ENCODE peak calls at places on chromosomes 2 and 18, in seven cellular contexts. U is NCI-H526; B is ACHN; W is natural killer cell; J is GM04504; O is activated CD4-positive, alpha-beta T cell treated with anti-CD3 and anti-CD28 coated beads, Interleukin-2, amount 50 U/mL, for 1 hour; N is heart right ventricle. A is an unnamed sample.

GRCh38 chr2:74530239-74531161 is 767 bp downstream of the HTRA2 start:
- DNase-seq in U (no peak), B (peak), W (peak), J (no peak), O (peak), N (no peak), A (peak)

GRCh38 chr2:51516667-51517066 is 484.7 kb upstream of the NRXN1 start:
- DNase-seq in U (no peak), B (no peak), W (no peak), J (no peak), O (no peak), N (no peak), A (no peak)

GRCh38 chr2:188042412-188042811 is 249.3 kb upstream of the GULP1 start:
- DNase-seq in U (no peak), B (peak), W (no peak), J (peak), O (no peak), N (no peak), A (peak)

GRCh38 chr2:112949456-112949855 is 28.4 kb upstream of the IL36G start:
- DNase-seq in U (no peak), B (no peak), W (no peak), J (no peak), O (no peak), N (no peak), A (no peak)

GRCh38 chr2:62207480-62207879 is 11.6 kb downstream of the B3GNT2 start:
- DNase-seq in U (no peak), B (no peak), W (no peak), J (no peak), O (no peak), N (no peak), A (no peak)

GRCh38 chr2:167596072-167596471 is 651.3 kb downstream of the STK39 start:
- DNase-seq in U (no peak), B (no peak), W (no peak), J (no peak), O (no peak), N (no peak), A (no peak)

GRCh38 chr18:28127763-28128737 is 48.9 kb downstream of the CDH2 start:
- DNase-seq in U (no peak), B (peak), W (no peak), J (no peak), O (no peak), N (no peak), A (no peak)

GRCh38 chr2:177692828-177693269 is 300.3 kb downstream of the AGPS start:
- DNase-seq in U (no peak), B (peak), W (no peak), J (no peak), O (no peak), N (no peak), A (peak)

GRCh38 chr2:75559633-75560021 is 1.1 kb downstream of the EVA1A start:
- DNase-seq in U (no peak), B (no peak), W (no peak), J (no peak), O (no peak), N (no peak), A (peak)

GRCh38 chr2:29983308-29983707 is 61.9 kb upstream of the ALK start:
- DNase-seq in U (no peak), B (no peak), W (no peak), J (no peak), O (no peak), N (no peak), A (no peak)

GRCh38 chr2:128472789-128473174 is 154.1 kb upstream of the HS6ST1 start:
- DNase-seq in U (no peak), B (no peak), W (no peak), J (peak), O (no peak), N (no peak), A (peak)

A was measured in AG10803.